ENCODE peak calls at places on chromosomes 12 and 14, in ten cellular contexts. R is tibial nerve, D is IMR-90, S is sigmoid colon, M is heart left ventricle, W is HCT116, Y is adrenal gland, Q is body of pancreas, P is A549, O is endothelial cell of umbilical vein. A is an unnamed sample.

GRCh38 chr14:50785506-50786063 is 45.4 kb downstream of the NIN start:
- DNase-seq in Y (no peak), Q (no peak), D (no peak), W (no peak), P (no peak), S (no peak), M (no peak), R (no peak), O (no peak), A (no peak)

GRCh38 chr12:76266797-76267196 is 81.4 kb downstream of the BBS10 start:
- DNase-seq in W (no peak), S (peak; percentile 68), O (peak; percentile 64), D (peak; percentile 90), P (peak; percentile 6), M (no peak), Y (peak; percentile 30), Q (no peak), R (peak; percentile 54), A (no peak)

GRCh38 chr14:80167793-80168448 is 43.4 kb downstream of the DIO2 start:
- DNase-seq in M (no peak), S (no peak), D (no peak), R (no peak), P (no peak), W (no peak), Y (no peak), O (no peak), Q (no peak), A (no peak)

GRCh38 chr12:104457746-104458644 is 1.2 kb downstream of the CHST11 start:
- DNase-seq in Y (peak; percentile 24), D (no peak), M (peak; percentile 72), P (peak; percentile 27), O (peak; percentile 25), R (no peak), W (no peak), S (peak; percentile 66), Q (peak; percentile 35), A (peak; percentile 65)

GRCh38 chr14:94121485-94121884 is 7.9 kb downstream of the IFI27L2 start:
- DNase-seq in Y (no peak), Q (no peak), R (no peak), O (no peak), W (no peak), S (peak; percentile 50), D (no peak), P (no peak), M (no peak), A (no peak)

GRCh38 chr12:97760601-97761000 is 298.0 kb downstream of the RMST start:
- DNase-seq in M (no peak), Q (no peak), D (no peak), Y (no peak), W (no peak), O (no peak), S (no peak), P (no peak), R (no peak), A (no peak)

GRCh38 chr14:95871531-95871930 is 5.1 kb upstream of the TUNAR start:
- DNase-seq in M (no peak), S (no peak), P (no peak), Y (no peak), Q (no peak), W (no peak), R (no peak), O (no peak), D (no peak), A (no peak)

GRCh38 chr12:39763894-39764176 is 144.2 kb upstream of the ABCD2 start:
- DNase-seq in S (no peak), P (no peak), R (no peak), O (no peak), M (no peak), W (no peak), D (no peak), Y (no peak), Q (no peak), A (no peak)

GRCh38 chr12:64696065-64696741 is 63.0 kb downstream of the GNS start:
- DNase-seq in Y (no peak), D (peak; percentile 43), M (no peak), O (peak; percentile 62), Q (no peak), P (peak; percentile 53), R (no peak), S (no peak), W (no peak), A (peak; percentile 40)

GRCh38 chr12:32158525-32158924 is 51.9 kb downstream of the BICD1 start:
- DNase-seq in R (no peak), M (no peak), W (no peak), Q (no peak), Y (no peak), P (no peak), S (no peak), O (no peak), D (no peak), A (no peak)

GRCh38 chr12:14384783-14385638 is 19.5 kb downstream of the ATF7IP start:
- DNase-seq in W (peak; percentile 93), O (peak; percentile 94), M (no peak), D (peak; percentile 95), Q (peak; percentile 72), R (no peak), Y (peak; percentile 69), S (peak; percentile 61), P (peak; percentile 91), A (peak; percentile 93)

GRCh38 chr12:69115955-69116354 is 123.4 kb upstream of the CPSF6 start:
- DNase-seq in D (no peak), W (no peak), O (no peak), R (no peak), S (no peak), P (no peak), Y (no peak), M (no peak), Q (no peak), A (no peak)

GRCh38 chr14:92676031-92676430 is 72.4 kb downstream of the LGMN start:
- DNase-seq in M (peak; percentile 69), Y (no peak), O (no peak), R (no peak), S (peak; percentile 67), W (no peak), P (no peak), Q (no peak), D (no peak), A (peak; percentile 56)

GRCh38 chr14:99247091-99247729 is 24.8 kb downstream of the BCL11B start:
- DNase-seq in D (no peak), Q (no peak), P (no peak), S (no peak), O (no peak), Y (no peak), W (no peak), R (no peak), M (no peak), A (no peak)

GRCh38 chr12:79378496-79378895 is 312.3 kb downstream of the PAWR start:
- DNase-seq in Y (no peak), P (no peak), R (no peak), W (no peak), Q (no peak), O (no peak), D (peak; percentile 47), S (no peak), M (no peak), A (no peak)

GRCh38 chr12:39617887-39618286 is 1.7 kb downstream of the ABCD2 start:
- DNase-seq in Q (no peak), M (no peak), S (no peak), Y (no peak), W (no peak), O (no peak), R (no peak), P (no peak), D (no peak), A (no peak)

GRCh38 chr12:80272516-80272915 is 171.5 kb upstream of the PTPRQ start:
- DNase-seq in O (no peak), W (no peak), Q (no peak), D (no peak), R (no peak), Y (no peak), S (no peak), M (no peak), P (no peak), A (no peak)

GRCh38 chr14:68843471-68844209 is 50.8 kb upstream of the ZFP36L1 start:
- DNase-seq in W (peak; percentile 58), R (peak; percentile 64), M (peak; percentile 90), P (peak; percentile 76), Q (peak; percentile 84), S (peak; percentile 93), O (peak; percentile 75), D (peak; percentile 57), Y (peak; percentile 81), A (peak; percentile 61)
- H3K4me3 ChIP-seq in W (peak overlapping the region; percentile 50), R (no peak overlapping the region), M (peak overlapping the region; percentile 38), P (no peak overlapping the region), Q (no peak overlapping the region), S (peak overlapping the region; percentile 37), O (no peak overlapping the region), D (no peak overlapping the region), Y (no peak overlapping the region), A (no peak overlapping the region)

GRCh38 chr14:64293976-64294671 is at the start of gene ESR2:
- DNase-seq in O (peak; percentile 49), M (peak; percentile 60), R (no peak), W (no peak), S (no peak), Y (peak; percentile 54), P (peak; percentile 13), D (peak; percentile 36), Q (peak; percentile 28), A (no peak)
- TF ChIP-seq CTCF in O (no peak), M (no peak), R (no peak), W (no peak), S (no peak), Y (peak; percentile 16), P (no peak), D (peak; percentile 38), Q (no peak), A (no peak)

GRCh38 chr14:75334191-75335051 is 55.8 kb downstream of the FOS start:
- DNase-seq in O (no peak), R (no peak), D (peak; percentile 3), W (no peak), P (no peak), S (peak; percentile 83), Y (peak; percentile 71), M (peak; percentile 70), Q (no peak), A (peak; percentile 96)
- TF ChIP-seq POLR2A in O (no peak), R (peak; percentile 23), D (no peak), W (no peak), P (no peak), S (peak; percentile 15), Y (peak; percentile 19), M (no peak), Q (no peak), A (peak; percentile 64)

DNA sequence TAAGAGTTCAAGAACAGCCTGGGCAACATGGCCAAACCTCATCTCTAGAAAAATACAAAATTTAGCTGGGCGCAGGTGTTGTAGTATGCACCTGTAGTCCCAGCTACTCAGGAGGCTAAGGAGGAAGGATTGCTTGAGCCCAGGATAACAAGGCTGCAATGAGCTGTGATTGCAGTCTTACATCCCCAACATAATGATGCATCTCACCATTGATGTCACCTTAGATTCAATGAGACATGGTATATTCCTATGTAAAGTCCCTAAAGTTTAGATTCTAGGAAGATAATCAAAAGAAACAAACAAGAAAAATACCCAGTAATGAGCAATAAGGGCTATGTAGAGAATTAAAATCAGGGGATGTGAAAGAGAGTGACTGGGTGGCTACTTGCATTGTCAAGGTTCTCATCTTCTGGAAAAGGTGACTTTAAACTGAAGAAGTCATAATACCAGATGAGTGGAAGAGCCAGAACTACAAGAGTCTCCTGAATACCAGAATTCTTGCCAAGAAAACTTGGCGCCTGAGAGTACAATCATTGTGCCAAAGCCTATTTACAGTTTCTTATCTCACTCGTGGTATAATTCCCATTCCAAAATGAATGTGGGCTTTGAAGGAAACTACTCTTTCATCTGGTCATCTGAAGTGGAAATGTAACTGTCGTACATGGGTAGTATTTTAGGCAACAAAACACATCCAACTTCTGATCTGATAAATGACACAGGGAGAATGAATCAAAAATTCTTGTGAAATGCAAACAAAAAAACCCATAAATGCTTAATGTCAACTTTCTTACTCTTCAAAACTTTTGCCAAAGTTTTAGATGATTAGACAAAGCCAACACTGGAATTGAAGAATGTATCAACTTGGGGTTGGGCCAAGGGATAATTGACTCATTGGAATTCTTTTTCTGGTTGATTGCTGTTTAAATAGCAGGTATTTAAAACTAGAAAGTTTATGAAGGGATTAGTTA is 81.1 kb upstream of the ST8SIA1 start:
- DNase-seq in D (no peak), Q (no peak), P (peak; percentile 73), W (no peak), R (no peak), S (no peak), O (no peak), Y (peak; percentile 19), M (no peak), A (no peak)
- H3K4me3 ChIP-seq in D (no peak overlapping the region), Q (no peak overlapping the region), P (no peak overlapping the region), W (no peak overlapping the region), R (no peak overlapping the region), S (no peak overlapping the region), O (no peak overlapping the region), Y (no peak overlapping the region), M (no peak overlapping the region), A (no peak overlapping the region)